ENCODE peak calls at places on chromosomes 4 and X, in six cellular contexts. E, B, F, R, H and D are unnamed samples.
A peak's percentile ranks its signal among the peaks of the same experiment; 100 is the strongest.

GRCh38 chr4:54063737-54064316 is 578 bp downstream of the CHIC2 start:
- DNase-seq in H (peak; percentile 7), E (no peak), R (peak; percentile 79), B (peak; percentile 12), F (peak; percentile 43), D (peak; percentile 9)

GRCh38 chr4:128757712-128758111 is 51.8 kb upstream of the JADE1 start:
- DNase-seq in B (no peak), H (no peak), R (peak; percentile 77), F (peak; percentile 32), E (no peak), D (no peak)

GRCh38 chrX:22742174-22742573 is 257.6 kb upstream of the DDX53 start:
- DNase-seq in B (no peak), E (peak; percentile 17), H (no peak), R (no peak), F (no peak), D (no peak)

GRCh38 chr4:131302108-131302507 is 1847.0 kb upstream of the PCDH10 start:
- DNase-seq in B (no peak), H (no peak), R (no peak), F (no peak), E (no peak), D (no peak)

GRCh38 chr4:113633467-113633866 is 128.1 kb downstream of the CAMK2D start:
- DNase-seq in R (no peak), F (no peak), E (no peak), B (no peak), H (no peak), D (no peak)

GRCh38 chrX:82813671-82814078 is 694.4 kb upstream of the POU3F4 start:
- DNase-seq in R (no peak), H (no peak), E (peak; percentile 91), F (no peak), B (no peak), D (peak; percentile 100)

GRCh38 chrX:103376118-103376978 is at the start of gene BEX3:
- DNase-seq in H (no peak), B (peak; percentile 12), E (peak; percentile 52), R (no peak), F (peak; percentile 66), D (no peak)

GRCh38 chrX:53373307-53373706 is 49.1 kb downstream of the SMC1A start:
- DNase-seq in F (no peak), H (no peak), E (no peak), B (no peak), R (no peak), D (no peak)

GRCh38 chr4:55363618-55364420 is 17.8 kb downstream of the SRD5A3 start:
- DNase-seq in F (no peak), E (no peak), B (no peak), R (no peak), H (no peak), D (no peak)

GRCh38 chr4:150578745-150579470 is 3.0 kb upstream of the MAB21L2 start:
- DNase-seq in R (no peak), B (no peak), H (no peak), E (no peak), F (peak; percentile 19), D (peak; percentile 37)

GRCh38 chr4:174563399-174563798 is 41.1 kb upstream of the HPGD start:
- DNase-seq in R (no peak), F (no peak), B (no peak), H (no peak), E (no peak), D (no peak)

GRCh38 chr4:168856312-168856711 is 153.7 kb downstream of the CBR4 start:
- DNase-seq in R (no peak), E (peak; percentile 91), H (no peak), F (no peak), B (no peak), D (peak; percentile 62)

GRCh38 chr4:1307951-1308735 is 18.5 kb downstream of the MAEA start:
- DNase-seq in F (peak; percentile 16), E (no peak), B (no peak), R (no peak), H (no peak), D (no peak)

GRCh38 chr4:101201421-101201820 is 145.9 kb downstream of the PPP3CA start:
- DNase-seq in H (no peak), E (no peak), B (no peak), F (no peak), R (no peak), D (no peak)

GRCh38 chr4:2725380-2725779 is 30.8 kb downstream of the TNIP2 start:
- DNase-seq in R (no peak), B (no peak), H (no peak), F (no peak), E (no peak), D (no peak)

GRCh38 chr4:76758290-76758882 is 139.6 kb downstream of the SOWAHB start:
- DNase-seq in R (no peak), F (no peak), E (peak; percentile 81), B (no peak), H (no peak), D (peak; percentile 63)

GRCh38 chr4:127698789-127699200 is 31.4 kb upstream of the SLC25A31 start:
- DNase-seq in F (no peak), B (no peak), R (no peak), E (peak; percentile 85), H (no peak), D (peak; percentile 67)

GRCh38 chrX:133660356-133660755 is 245.1 kb upstream of the GPC4 start:
- DNase-seq in R (no peak), H (no peak), F (no peak), B (no peak), E (peak; percentile 36), D (peak; percentile 79)

GRCh38 chr4:900073-900472 is 32.0 kb downstream of the GAK start:
- DNase-seq in B (no peak), R (no peak), F (no peak), E (no peak), H (no peak), D (no peak)

GRCh38 chr4:81021526-81021944 is 9.0 kb upstream of the BMP3 start:
- DNase-seq in R (no peak), B (no peak), E (no peak), H (no peak), F (no peak), D (peak; percentile 26)

GRCh38 chr4:163702736-163703135 is 208.2 kb downstream of the TMA16 start:
- DNase-seq in E (no peak), H (no peak), B (no peak), R (no peak), F (no peak), D (no peak)

GRCh38 chr4:9762823-9763475 is 18.5 kb upstream of the DRD5 start:
- DNase-seq in H (no peak), R (no peak), B (no peak), E (peak; percentile 15), F (peak; percentile 36), D (peak; percentile 68)

GRCh38 chr4:41714601-41715000 is 33.9 kb downstream of the PHOX2B start:
- DNase-seq in R (no peak), E (no peak), F (no peak), B (no peak), H (no peak), D (no peak)

GRCh38 chr4:183441276-183441675 is 3.2 kb upstream of the CDKN2AIP start:
- DNase-seq in F (no peak), B (no peak), R (no peak), E (no peak), H (no peak), D (no peak)

GRCh38 chrX:154649864-154650510 is 3.4 kb downstream of the CTAG2 start:
- DNase-seq in F (no peak), H (no peak), B (no peak), R (peak; percentile 58), E (no peak), D (no peak)

GRCh38 chr4:150976478-150977118 is 38.5 kb downstream of the LRBA start:
- DNase-seq in E (no peak), F (no peak), H (no peak), R (no peak), B (no peak), D (no peak)